ENCODE peak calls at places on chromosomes 3 and 15, in six cellular contexts. O, Q, H, M, E and F are unnamed samples.
A peak's percentile ranks its signal among the peaks of the same experiment; 100 is the strongest.

GRCh38 chr3:127050733-127051132 is 67.8 kb downstream of the PLXNA1 start:
- DNase-seq in E (no peak), O (no peak), M (no peak), H (no peak), Q (no peak), F (no peak)

GRCh38 chr15:38683382-38684242 is 119.0 kb upstream of the RASGRP1 start:
- DNase-seq in O (peak; percentile 85), Q (peak; percentile 59), M (peak; percentile 69), H (no peak), E (peak; percentile 72), F (peak; percentile 73)

GRCh38 chr3:139937674-139938279 is 2.8 kb downstream of the CLSTN2 start:
- DNase-seq in M (peak; percentile 62), E (no peak), Q (peak; percentile 34), O (peak; percentile 20), H (peak; percentile 3), F (peak; percentile 76)

GRCh38 chr3:144677118-144677517 is 705.5 kb downstream of the DIPK2A start:
- DNase-seq in Q (peak; percentile 48), H (no peak), O (no peak), E (no peak), M (peak; percentile 33), F (peak; percentile 18)

GRCh38 chr15:76172782-76173181 is 113.0 kb downstream of the TMEM266 start:
- DNase-seq in Q (no peak), H (no peak), O (no peak), M (no peak), E (no peak), F (no peak)

GRCh38 chr15:70354260-70354894 is 256.7 kb upstream of the TLE3 start:
- DNase-seq in H (no peak), M (no peak), Q (no peak), O (no peak), E (no peak), F (no peak)

GRCh38 chr15:49831206-49831965 is 210.5 kb downstream of the DTWD1 start:
- DNase-seq in Q (peak; percentile 26), O (no peak), M (peak; percentile 93), H (peak; percentile 82), E (no peak), F (peak; percentile 94)

GRCh38 chr3:25557641-25558040 is 107.1 kb downstream of the TOP2B start:
- DNase-seq in Q (no peak), H (no peak), O (no peak), M (peak; percentile 18), E (no peak), F (peak; percentile 76)

GRCh38 chr3:33758874-33759273 is 39.6 kb upstream of the PDCD6IP start:
- DNase-seq in M (no peak), Q (no peak), E (no peak), H (peak; percentile 91), O (no peak), F (peak; percentile 12)

GRCh38 chr3:188584958-188585689 is 431.2 kb downstream of the LPP start:
- DNase-seq in M (peak; percentile 51), O (peak; percentile 50), Q (peak; percentile 36), H (no peak), E (no peak), F (peak; percentile 51)

GRCh38 chr3:53531749-53532148 is 37.3 kb downstream of the CACNA1D start:
- DNase-seq in O (peak; percentile 7), M (no peak), Q (no peak), H (no peak), E (no peak), F (no peak)

GRCh38 chr15:51076898-51077564 is 17.7 kb downstream of the TNFAIP8L3 start:
- DNase-seq in Q (no peak), O (no peak), E (no peak), M (peak; percentile 77), H (no peak), F (peak; percentile 89)

GRCh38 chr15:74168673-74169274 is 4.7 kb upstream of the ISLR start:
- DNase-seq in Q (no peak), M (no peak), O (no peak), H (no peak), E (no peak), F (no peak)

GRCh38 chr15:81749667-81750360 is 296.0 kb downstream of the MEX3B start:
- DNase-seq in M (no peak), O (no peak), H (no peak), Q (no peak), E (no peak), F (no peak)

GRCh38 chr3:126659915-126660886 is 5.3 kb upstream of the TXNRD3 start:
- DNase-seq in Q (no peak), H (no peak), O (no peak), E (no peak), M (no peak), F (peak; percentile 27)

GRCh38 chr3:102699819-102700140 is 265.0 kb downstream of the ZPLD1 start:
- DNase-seq in E (no peak), M (no peak), O (no peak), Q (no peak), H (no peak), F (no peak)

GRCh38 chr3:130761730-130762311 is 15.2 kb upstream of the PIK3R4 start:
- DNase-seq in M (no peak), H (no peak), Q (no peak), E (no peak), O (no peak), F (no peak)

GRCh38 chr3:9595877-9596276 is 42.3 kb upstream of the LHFPL4 start:
- DNase-seq in H (no peak), O (no peak), Q (no peak), E (no peak), M (no peak), F (no peak)

GRCh38 chr15:69082556-69082955 is 68.1 kb downstream of the NOX5 start:
- DNase-seq in M (no peak), Q (peak; percentile 68), O (no peak), H (no peak), E (no peak), F (peak; percentile 79)

GRCh38 chr15:69082041-69082502 is 67.6 kb downstream of the NOX5 start:
- DNase-seq in H (no peak), E (no peak), O (no peak), M (peak; percentile 94), Q (peak; percentile 78), F (peak; percentile 94)

GRCh38 chr15:69080203-69080957 is 65.9 kb downstream of the NOX5 start:
- DNase-seq in M (peak; percentile 63), O (no peak), Q (peak; percentile 72), E (no peak), H (no peak), F (peak; percentile 63)

GRCh38 chr15:69081310-69082004 is 67.0 kb downstream of the NOX5 start:
- DNase-seq in M (peak; percentile 92), H (peak; percentile 26), E (no peak), O (no peak), Q (peak; percentile 80), F (peak; percentile 53)

GRCh38 chr15:69080958-69081248 is 66.4 kb downstream of the NOX5 start:
- DNase-seq in H (no peak), Q (no peak), M (no peak), E (no peak), O (no peak), F (no peak)
- H3K4me3 ChIP-seq in H (no peak overlapping the region), Q (no peak overlapping the region), M (no peak overlapping the region), E (no peak overlapping the region), O (no peak overlapping the region), F (no peak overlapping the region)

DNA sequence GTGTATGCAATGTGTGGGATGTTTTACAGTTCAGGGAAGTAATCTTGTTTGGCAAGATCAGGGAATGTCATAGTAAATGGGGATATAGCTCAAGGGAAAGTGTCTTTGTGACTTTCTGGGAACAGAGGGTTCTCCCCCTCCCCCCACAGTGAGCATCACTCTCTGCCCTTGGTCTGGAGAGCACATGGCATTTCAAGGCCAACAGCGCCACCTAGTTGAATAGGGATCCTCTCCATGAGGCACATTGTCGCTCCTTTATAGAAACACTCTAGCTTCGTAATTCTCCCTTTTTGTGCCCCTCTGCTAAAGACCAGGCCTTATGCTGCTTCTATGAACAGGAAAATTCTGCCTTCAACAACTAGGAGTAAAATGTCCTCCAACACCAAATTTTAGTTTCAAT is 37.1 kb upstream of the ARNT2 start:
- DNase-seq in E (no peak), O (peak; percentile 46), Q (no peak), M (peak; percentile 16), H (peak; percentile 14), F (peak; percentile 13)
- TF ChIP-seq CTCF in E (no peak), O (peak; percentile 75), Q (no peak), M (peak; percentile 10), H (peak; percentile 24), F (peak; percentile 16)

DNA sequence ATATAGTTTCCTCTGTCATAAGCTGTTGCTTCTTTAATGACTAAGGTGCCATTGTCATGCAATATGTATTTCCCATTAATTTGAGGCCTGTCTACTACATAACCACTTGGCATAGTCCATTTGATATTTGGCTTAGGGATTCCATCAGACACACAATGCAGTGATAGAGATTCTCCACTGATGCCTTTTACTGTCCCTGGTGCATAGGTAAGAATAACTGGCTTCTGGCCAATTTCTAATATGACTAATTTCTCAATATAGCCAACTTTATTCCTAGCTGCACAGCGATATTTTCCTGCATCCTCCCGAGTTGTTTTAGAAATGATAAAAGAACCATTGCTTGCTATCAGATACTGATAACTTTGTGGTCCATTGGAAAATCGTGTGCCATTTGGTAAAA is 23.8 kb downstream of the IGSF10 start:
- DNase-seq in O (no peak), M (no peak), H (no peak), E (no peak), Q (no peak), F (no peak)
- H3K4me3 ChIP-seq in O (no peak overlapping the region), M (no peak overlapping the region), H (no peak overlapping the region), E (no peak overlapping the region), Q (no peak overlapping the region), F (no peak overlapping the region)

DNA sequence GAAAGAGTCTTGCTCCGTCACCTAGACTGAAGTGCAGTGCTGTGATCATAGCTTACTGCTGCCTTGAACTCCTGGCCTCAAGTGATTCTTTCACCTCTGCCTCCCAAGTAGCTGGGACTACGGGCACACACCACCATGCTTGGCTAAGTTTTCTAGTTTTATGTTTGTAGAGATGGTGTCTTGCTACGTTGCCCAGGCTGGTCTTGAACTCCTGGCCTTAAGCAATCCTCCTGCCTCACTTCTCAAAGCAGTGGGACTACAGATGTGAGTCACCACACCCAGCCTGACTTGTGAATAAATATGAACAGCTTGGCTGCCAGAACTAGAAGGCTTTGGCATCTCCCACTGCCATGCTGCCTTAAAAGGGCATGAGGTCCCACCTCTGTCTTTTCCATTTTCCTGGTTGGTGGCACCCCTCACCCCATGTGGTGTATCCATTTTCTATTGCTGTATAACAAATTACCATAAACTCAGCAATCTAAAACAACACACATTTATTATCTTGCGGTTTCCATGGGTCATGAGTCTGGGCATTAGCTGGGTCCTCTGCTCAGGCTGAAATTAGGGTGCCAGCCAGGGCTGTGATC is 44.3 kb downstream of the PTPRG start:
- DNase-seq in Q (no peak), O (no peak), H (no peak), E (no peak), M (peak; percentile 17), F (no peak)
- TF ChIP-seq CTCF in Q (no peak), O (no peak), H (no peak), E (no peak), M (no peak), F (no peak)

GRCh38 chr3:108455212-108455705 is 55.1 kb downstream of the MYH15 start:
- DNase-seq in M (no peak), H (no peak), Q (peak; percentile 36), E (no peak), O (no peak), F (no peak)
- H3K4me3 ChIP-seq in M (no peak overlapping the region), H (no peak overlapping the region), Q (no peak overlapping the region), E (no peak overlapping the region), O (no peak overlapping the region), F (no peak overlapping the region)